ENCODE peak calls at places on chromosome 5, in six cellular contexts. K is Panc1, I is breast epithelium, C is transverse colon, L is GM12878, N is SK-N-SH. S is an unnamed sample.

GRCh38 chr5:138274189-138274853 is at the start of gene GFRA3:
- DNase-seq in K (no peak), I (no peak), C (no peak), L (no peak), N (peak), S (no peak)

GRCh38 chr5:66701244-66701643 is 105.1 kb downstream of the MAST4 start:
- DNase-seq in K (no peak), I (no peak), C (no peak), L (no peak), N (no peak), S (no peak)

GRCh38 chr5:6633469-6634326 is 458 bp downstream of the SRD5A1 start:
- DNase-seq in K (no peak), I (no peak), C (no peak), L (no peak), N (peak), S (no peak)

GRCh38 chr5:82265052-82265451 is 13.1 kb downstream of the RPS23 start:
- DNase-seq in K (no peak), I (no peak), C (no peak), L (no peak), N (no peak), S (no peak)

GRCh38 chr5:50751064-50751657 is 84.7 kb downstream of the PARP8 start:
- DNase-seq in K (peak), I (no peak), C (peak), L (peak), N (peak), S (no peak)

GRCh38 chr5:88826959-88827585 is 55.9 kb downstream of the MEF2C start:
- DNase-seq in K (no peak), I (no peak), C (peak), L (peak), N (no peak), S (no peak)

GRCh38 chr5:144117412-144117811 is 53.0 kb downstream of the YIPF5 start:
- DNase-seq in K (no peak), I (no peak), C (no peak), L (no peak), N (no peak), S (no peak)

GRCh38 chr5:346229-346935 is 24.9 kb downstream of the AHRR start:
- DNase-seq in K (no peak), I (no peak), C (no peak), L (no peak), N (peak), S (peak)

GRCh38 chr5:135873831-135874230 is 21.8 kb downstream of the IL9 start:
- DNase-seq in K (no peak), I (no peak), C (no peak), L (no peak), N (no peak), S (no peak)

GRCh38 chr5:136192015-136192525 is 892 bp downstream of the SMIM32 start:
- DNase-seq in K (no peak), I (no peak), C (no peak), L (no peak), N (peak), S (no peak)

GRCh38 chr5:3326569-3327232 is 268.9 kb upstream of the IRX1 start:
- DNase-seq in K (no peak), I (no peak), C (no peak), L (no peak), N (no peak), S (no peak)

GRCh38 chr5:16794381-16794913 is 141.6 kb downstream of the MYO10 start:
- DNase-seq in K (no peak), I (no peak), C (no peak), L (no peak), N (no peak), S (no peak)

GRCh38 chr5:16792278-16793275 is 143.5 kb downstream of the MYO10 start:
- DNase-seq in K (no peak), I (no peak), C (no peak), L (no peak), N (peak), S (no peak)

GRCh38 chr5:16787278-16787677 is 148.8 kb downstream of the MYO10 start:
- DNase-seq in K (no peak), I (no peak), C (no peak), L (no peak), N (peak), S (no peak)

GRCh38 chr5:16788957-16789356 is 147.1 kb downstream of the MYO10 start:
- DNase-seq in K (no peak), I (no peak), C (no peak), L (no peak), N (no peak), S (no peak)

DNA sequence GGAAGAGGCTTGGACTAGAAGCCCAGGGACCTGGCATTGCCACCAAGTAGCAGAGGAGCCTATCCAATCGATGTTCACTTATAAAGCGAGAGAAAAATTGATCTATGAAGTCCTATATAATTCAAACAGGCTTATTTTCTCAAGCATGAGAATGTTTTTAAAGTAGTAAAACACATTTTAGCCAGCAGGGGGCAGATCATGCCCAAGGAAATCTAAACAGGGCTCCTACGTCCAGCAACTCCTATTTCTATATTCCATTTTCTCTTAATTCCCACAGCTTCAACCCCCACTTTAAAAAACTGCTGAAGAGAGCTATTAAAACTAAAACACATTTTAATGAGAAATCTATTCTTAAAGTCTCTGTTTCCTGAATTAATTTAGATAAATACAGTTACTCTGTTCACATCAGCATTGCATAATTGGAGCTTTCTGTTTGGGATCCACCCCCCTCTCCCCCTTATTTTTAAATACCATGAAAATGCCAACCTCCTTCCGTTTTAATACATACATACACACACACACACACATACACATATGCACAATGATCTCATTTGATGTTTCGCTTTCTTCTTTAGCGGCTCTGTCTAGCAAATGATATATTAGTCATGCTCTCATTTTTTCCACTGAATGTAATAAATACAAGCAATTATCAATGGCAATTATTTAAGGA is 144.9 kb downstream of the MYO10 start:
- DNase-seq in K (peak), I (no peak), C (no peak), L (peak), N (peak), S (peak)
- TF ChIP-seq POLR2AphosphoS5 in K (no peak), I (no peak), C (no peak), L (no peak), N (no peak), S (peak)

GRCh38 chr5:68554566-68555279 is 339.2 kb downstream of the PIK3R1 start:
- DNase-seq in K (no peak), I (no peak), C (peak), L (no peak), N (peak), S (no peak)
- TF ChIP-seq POLR2AphosphoS5 in K (no peak), I (no peak), C (no peak), L (no peak), N (peak), S (no peak)

GRCh38 chr5:127814225-127814973 is 111.2 kb downstream of the CCDC192 start:
- DNase-seq in K (no peak), I (no peak), C (no peak), L (no peak), N (no peak), S (no peak)
- TF ChIP-seq POLR2AphosphoS5 in K (no peak), I (no peak), C (peak), L (no peak), N (no peak), S (no peak)

DNA sequence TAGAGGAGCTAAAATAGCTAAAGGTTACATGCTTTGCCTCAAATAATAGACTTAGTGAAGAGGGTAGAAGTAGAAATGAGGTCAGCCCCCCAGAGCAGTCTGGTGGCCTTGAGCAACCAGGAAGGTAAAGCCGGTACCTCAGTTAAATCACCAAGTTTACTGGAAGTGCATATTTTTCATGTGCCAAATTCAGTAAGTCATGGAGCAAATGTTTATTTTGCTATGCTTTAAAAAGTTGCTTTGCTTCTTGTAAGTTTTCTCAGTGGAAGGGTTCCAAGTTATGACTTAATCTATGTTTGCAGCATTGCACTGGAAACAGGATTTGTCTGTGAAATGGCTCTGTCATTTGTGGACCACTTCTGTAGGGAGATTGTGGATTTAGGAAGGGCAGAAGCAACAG is 256.7 kb downstream of the ARRDC3 start:
- DNase-seq in K (no peak), I (no peak), C (no peak), L (no peak), N (no peak), S (no peak)
- TF ChIP-seq POLR2AphosphoS5 in K (no peak), I (peak), C (no peak), L (no peak), N (no peak), S (no peak)

DNA sequence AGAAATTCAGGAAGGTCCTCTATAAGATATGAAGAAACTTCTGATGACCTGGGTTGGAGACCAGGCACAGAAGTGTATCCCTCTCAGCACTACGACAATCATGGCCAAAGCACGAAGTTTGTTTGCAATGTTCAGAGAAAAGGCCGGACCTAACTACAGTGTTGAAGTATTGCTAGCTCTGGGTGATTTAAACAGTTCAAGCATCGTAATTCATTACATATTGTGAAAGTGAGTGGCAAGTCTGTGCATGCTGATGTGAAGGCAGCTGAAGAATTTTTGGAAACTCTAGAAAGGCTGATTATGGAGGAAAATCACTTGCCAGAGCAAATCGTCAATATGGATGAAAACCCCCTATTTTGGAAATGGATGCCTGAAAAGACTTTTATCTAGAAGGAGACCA is 67.2 kb upstream of the PANK3 start:
- DNase-seq in K (no peak), I (no peak), C (no peak), L (no peak), N (no peak), S (no peak)
- TF ChIP-seq POLR2AphosphoS5 in K (no peak), I (no peak), C (no peak), L (no peak), N (no peak), S (no peak)